ENCODE peak calls at places on chromosomes 16 and 17, in nine cellular contexts. E, G, O, A, M, I, L, C and Y are unnamed samples. For H3K27me3 and H3K4me1, the result is how much of the 10 kb centered on the place peaks cover.

GRCh38 chr17:68491864-68492263 is 20.4 kb upstream of the PRKAR1A start:
- DNase-seq in E (peak), G (no peak), O (no peak), A (no peak), M (no peak), I (no peak), L (no peak), C (no peak), Y (no peak)

GRCh38 chr16:54879681-54880080 is 51.0 kb upstream of the IRX5 start:
- DNase-seq in E (no peak), G (no peak), O (no peak), A (no peak), M (peak), I (no peak), L (peak), C (no peak), Y (no peak)

GRCh38 chr16:1908983-1909382 is 9.2 kb downstream of the HS3ST6 start:
- DNase-seq in E (no peak), G (peak), O (no peak), A (no peak), M (no peak), I (no peak), L (no peak), C (no peak), Y (no peak)

GRCh38 chr16:20348365-20349185 is 3.9 kb downstream of the UMOD start:
- DNase-seq in E (no peak), G (peak), O (no peak), A (no peak), M (no peak), I (no peak), L (no peak), C (peak), Y (no peak)

GRCh38 chr17:17855334-17855725 is 18.5 kb upstream of the SREBF1 start:
- DNase-seq in E (no peak), G (no peak), O (no peak), A (no peak), M (no peak), I (no peak), L (no peak), C (no peak), Y (no peak)

GRCh38 chr17:29717817-29718216 is 95.1 kb upstream of the CORO6 start:
- DNase-seq in E (no peak), G (no peak), O (no peak), A (no peak), M (no peak), I (no peak), L (no peak), C (no peak), Y (no peak)

GRCh38 chr17:67055811-67056745 is 11.7 kb downstream of the CACNG1 start:
- DNase-seq in E (no peak), G (no peak), O (no peak), A (no peak), M (no peak), I (no peak), L (no peak), C (no peak), Y (no peak)

GRCh38 chr16:30615358-30616076 is 5.3 kb upstream of the ZNF689 start:
- DNase-seq in E (peak), G (peak), O (peak), A (peak), M (peak), I (no peak), L (no peak), C (peak), Y (peak)

GRCh38 chr17:39981207-39982068 is 831 bp downstream of the PSMD3 start:
- DNase-seq in E (no peak), G (peak), O (no peak), A (peak), M (peak), I (peak), L (no peak), C (no peak), Y (no peak)

GRCh38 chr16:3243882-3244281 is 8.9 kb upstream of the ZNF200 start:
- DNase-seq in E (no peak), G (no peak), O (no peak), A (no peak), M (no peak), I (no peak), L (peak), C (no peak), Y (no peak)

GRCh38 chr17:29100296-29100695 is 57.4 kb downstream of the PIPOX start:
- DNase-seq in E (no peak), G (no peak), O (no peak), A (no peak), M (no peak), I (no peak), L (no peak), C (no peak), Y (no peak)

GRCh38 chr17:27038676-27039075 is 255.2 kb upstream of the WSB1 start:
- DNase-seq in E (peak), G (no peak), O (no peak), A (no peak), M (no peak), I (no peak), L (no peak), C (peak), Y (peak)

GRCh38 chr16:19223235-19223847 is 55.3 kb downstream of the SYT17 start:
- DNase-seq in E (peak), G (peak), O (peak), A (peak), M (peak), I (no peak), L (peak), C (peak), Y (peak)

GRCh38 chr16:2518823-2519710 is 1.1 kb upstream of the AMDHD2 start:
- DNase-seq in E (no peak), G (no peak), O (no peak), A (no peak), M (peak), I (no peak), L (no peak), C (no peak), Y (no peak)

GRCh38 chr16:12646490-12647274 is 157.0 kb downstream of the CPPED1 start:
- DNase-seq in E (no peak), G (no peak), O (peak), A (no peak), M (peak), I (peak), L (no peak), C (no peak), Y (peak)

GRCh38 chr17:29562615-29563014 is 4.2 kb downstream of the ABHD15 start:
- DNase-seq in E (no peak), G (no peak), O (no peak), A (no peak), M (no peak), I (no peak), L (no peak), C (no peak), Y (no peak)

GRCh38 chr17:79183221-79184158 is 108.9 kb downstream of the ENGASE start:
- DNase-seq in E (no peak), G (peak), O (no peak), A (peak), M (peak), I (no peak), L (peak), C (peak), Y (peak)

DNA sequence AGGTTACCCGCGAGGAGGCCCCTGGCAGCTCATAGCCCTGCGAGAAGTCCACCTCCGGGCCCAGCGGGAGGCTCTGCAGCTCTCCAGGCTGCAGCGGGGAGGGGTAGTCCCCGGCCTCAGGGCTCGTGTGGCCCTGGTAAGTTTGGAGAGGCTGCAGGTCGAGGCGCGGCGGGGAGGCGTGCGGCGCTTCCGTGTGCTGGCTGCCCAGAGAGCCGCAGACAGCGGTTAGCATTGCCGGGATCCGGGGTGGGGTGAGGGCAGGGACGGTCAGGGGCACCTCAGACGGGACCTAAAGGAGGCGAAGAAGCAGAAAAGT is 2.8 kb downstream of the SP6 start:
- DNase-seq in E (no peak), G (peak), O (no peak), A (no peak), M (no peak), I (no peak), L (no peak), C (no peak), Y (no peak)
- H3K27me3 ChIP-seq in E (under half), G (half or more), O (half or more), A (half or more), M (under half), I (half or more), L (under half), C (half or more), Y (half or more)

GRCh38 chr17:50064253-50064991 is 8.5 kb downstream of the ITGA3 start:
- DNase-seq in E (peak), G (no peak), O (no peak), A (peak), M (peak), I (peak), L (peak), C (peak), Y (peak)

GRCh38 chr17:50060951-50061712 is 5.2 kb downstream of the ITGA3 start:
- DNase-seq in E (peak), G (no peak), O (no peak), A (no peak), M (peak), I (peak), L (peak), C (no peak), Y (no peak)

GRCh38 chr17:50062323-50063243 is 6.7 kb downstream of the ITGA3 start:
- DNase-seq in E (peak), G (no peak), O (no peak), A (no peak), M (peak), I (peak), L (peak), C (no peak), Y (no peak)

GRCh38 chr17:50065056-50065455 is 9.1 kb downstream of the ITGA3 start:
- DNase-seq in E (no peak), G (no peak), O (no peak), A (no peak), M (no peak), I (no peak), L (no peak), C (no peak), Y (no peak)

GRCh38 chr17:50063516-50064252 is 7.8 kb downstream of the ITGA3 start:
- DNase-seq in E (peak), G (no peak), O (no peak), A (no peak), M (peak), I (peak), L (peak), C (no peak), Y (no peak)
- H3K4me1 ChIP-seq in E (half or more), G (under half), O (under half), A (under half), M (half or more), I (half or more), L (half or more), C (under half), Y (under half)

GRCh38 chr16:25256821-25257503 is 683 bp downstream of the ZKSCAN2 start:
- DNase-seq in E (peak), G (peak), O (no peak), A (peak), M (peak), I (peak), L (no peak), C (peak), Y (peak)
- TF ChIP-seq EZH2 in E (no peak), G (no peak), O (no peak), A (no peak), M (no peak), I (no peak), L (no peak), C (no peak), Y (no peak)

GRCh38 chr16:85338638-85338982 is 226.3 kb upstream of the CIBAR2 start:
- DNase-seq in E (no peak), G (no peak), O (no peak), A (no peak), M (no peak), I (no peak), L (no peak), C (no peak), Y (no peak)
- H3K27me3 ChIP-seq in E (under half), G (under half), O (half or more), A (under half), M (under half), I (under half), L (under half), C (under half), Y (under half)

GRCh38 chr16:71369494-71369893 is 11.0 kb downstream of the CALB2 start:
- DNase-seq in E (no peak), G (no peak), O (no peak), A (no peak), M (no peak), I (no peak), L (no peak), C (no peak), Y (no peak)

GRCh38 chr16:71373073-71373472 is 14.6 kb downstream of the CALB2 start:
- DNase-seq in E (peak), G (no peak), O (no peak), A (peak), M (peak), I (peak), L (no peak), C (no peak), Y (no peak)

GRCh38 chr16:71365021-71365420 is 6.5 kb downstream of the CALB2 start:
- DNase-seq in E (no peak), G (no peak), O (no peak), A (no peak), M (no peak), I (no peak), L (no peak), C (no peak), Y (no peak)

GRCh38 chr16:71367243-71367976 is 8.9 kb downstream of the CALB2 start:
- DNase-seq in E (peak), G (peak), O (peak), A (peak), M (peak), I (peak), L (peak), C (peak), Y (peak)

GRCh38 chr16:71368958-71369357 is 10.4 kb downstream of the CALB2 start:
- DNase-seq in E (no peak), G (no peak), O (no peak), A (no peak), M (no peak), I (no peak), L (no peak), C (no peak), Y (no peak)
- H3K4me1 ChIP-seq in E (under half), G (under half), O (under half), A (under half), M (under half), I (under half), L (under half), C (under half), Y (under half)

DNA sequence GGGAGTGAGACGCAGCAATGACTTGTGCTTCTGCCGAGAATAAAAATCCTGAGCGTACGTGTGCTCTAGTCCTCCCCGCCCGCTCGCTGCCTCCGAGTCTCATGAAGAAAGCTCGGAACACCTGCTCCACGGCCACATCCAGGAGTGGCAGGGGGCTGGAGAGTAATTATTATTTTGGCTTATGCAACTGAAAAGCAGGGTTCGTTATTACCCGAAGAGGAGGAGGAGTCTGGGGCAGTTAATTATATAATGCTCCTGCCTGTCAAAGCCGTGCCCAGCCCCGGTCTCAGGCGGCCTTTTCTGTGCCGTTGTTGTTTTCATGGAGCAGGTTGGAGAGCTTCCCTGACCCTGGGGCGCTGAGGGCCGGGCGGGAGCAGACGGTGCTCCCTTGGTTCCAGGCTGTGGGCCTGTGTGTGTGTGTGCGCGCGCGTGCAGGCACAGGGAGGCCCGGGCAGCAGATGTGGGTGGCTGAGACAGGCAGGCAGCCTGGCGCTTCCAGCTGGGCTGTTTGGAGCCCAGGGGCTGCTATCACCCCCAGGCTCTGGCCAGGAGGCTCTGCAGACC is 2.3 kb downstream of the JPH3 start:
- DNase-seq in E (no peak), G (no peak), O (no peak), A (no peak), M (no peak), I (no peak), L (no peak), C (no peak), Y (no peak)
- TF ChIP-seq EZH2 in E (no peak), G (no peak), O (no peak), A (no peak), M (no peak), I (no peak), L (no peak), C (no peak), Y (no peak)

DNA sequence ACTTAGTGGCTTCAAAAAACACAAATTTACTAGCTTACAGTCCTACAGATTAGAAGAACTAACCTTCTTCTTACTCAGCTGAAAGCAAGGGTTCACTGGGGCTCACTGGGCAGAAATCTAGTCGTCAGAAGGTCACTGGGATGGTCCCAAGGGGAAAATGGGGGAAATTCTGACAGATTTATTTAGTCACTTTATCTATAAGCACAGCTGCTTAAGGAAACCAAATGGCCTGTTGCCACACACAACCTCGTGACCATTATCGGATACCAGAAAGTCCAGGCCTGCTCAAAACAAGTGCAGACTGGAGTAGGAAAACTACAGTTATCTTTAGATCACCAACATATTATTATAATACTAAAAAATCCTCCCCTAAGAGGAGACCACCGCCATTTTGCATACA is 374.6 kb upstream of the ASIC2 start:
- DNase-seq in E (no peak), G (no peak), O (no peak), A (no peak), M (no peak), I (no peak), L (no peak), C (no peak), Y (no peak)
- H3K27me3 ChIP-seq in E (under half), G (under half), O (under half), A (under half), M (under half), I (under half), L (under half), C (under half), Y (under half)

GRCh38 chr16:73052441-73053030 is 4.6 kb upstream of the ZFHX3 start:
- DNase-seq in E (no peak), G (peak), O (no peak), A (no peak), M (no peak), I (no peak), L (no peak), C (peak), Y (no peak)

GRCh38 chr16:73051903-73052302 is 4.0 kb upstream of the ZFHX3 start:
- DNase-seq in E (no peak), G (no peak), O (no peak), A (no peak), M (no peak), I (no peak), L (no peak), C (no peak), Y (no peak)

GRCh38 chr16:73053038-73053378 is 5.1 kb upstream of the ZFHX3 start:
- DNase-seq in E (no peak), G (no peak), O (no peak), A (no peak), M (no peak), I (no peak), L (no peak), C (no peak), Y (no peak)

GRCh38 chr16:73050115-73051099 is 2.5 kb upstream of the ZFHX3 start:
- DNase-seq in E (no peak), G (no peak), O (no peak), A (no peak), M (no peak), I (no peak), L (no peak), C (no peak), Y (no peak)

DNA sequence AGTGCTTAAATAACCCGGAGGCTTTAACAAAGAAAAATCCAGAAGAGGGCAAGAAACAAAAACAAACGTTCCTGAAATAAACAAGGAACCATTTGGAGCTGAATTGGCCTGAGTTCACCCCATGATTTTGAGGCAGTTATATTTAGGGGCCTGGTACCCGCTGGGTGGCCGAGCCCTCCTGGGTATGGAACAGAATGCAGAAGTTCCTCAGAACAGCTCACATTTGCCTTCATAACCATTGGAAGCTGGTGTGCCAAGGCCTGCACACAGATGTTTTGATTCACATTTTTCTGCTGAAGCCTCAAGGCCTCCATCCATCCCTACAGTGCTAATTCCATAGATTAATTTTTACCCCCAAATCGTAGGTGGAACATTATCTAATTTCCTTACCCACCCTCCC is 3.3 kb upstream of the ZFHX3 start:
- DNase-seq in E (no peak), G (no peak), O (no peak), A (no peak), M (no peak), I (no peak), L (no peak), C (no peak), Y (no peak)
- H3K4me1 ChIP-seq in E (half or more), G (half or more), O (under half), A (half or more), M (under half), I (under half), L (half or more), C (half or more), Y (half or more)

DNA sequence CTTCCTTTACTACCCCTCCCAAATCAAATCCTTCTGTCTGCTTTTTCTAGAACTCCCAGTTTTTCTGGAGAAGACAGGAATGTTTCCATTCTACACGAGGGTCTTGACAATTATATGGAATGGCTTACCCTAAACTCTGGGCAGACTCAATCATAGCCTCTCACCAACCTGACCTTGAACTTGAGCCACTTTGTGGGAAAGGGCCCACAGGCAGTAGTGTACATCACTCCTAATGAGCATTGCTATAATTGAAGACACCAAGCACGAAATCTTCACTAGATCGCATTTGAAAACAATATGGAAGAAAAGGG is 1.6 kb upstream of the HOXB13 start:
- DNase-seq in E (no peak), G (no peak), O (no peak), A (no peak), M (no peak), I (no peak), L (no peak), C (no peak), Y (no peak)
- TF ChIP-seq EZH2 in E (no peak), G (no peak), O (no peak), A (no peak), M (peak), I (no peak), L (no peak), C (no peak), Y (no peak)